ENCODE peak calls at places on chromosomes 5 and 9, in five cellular contexts. U is body of pancreas, I is T follicular helper cell, G is OCI-LY7, H is hypothalamus. M is an unnamed sample.

GRCh38 chr9:121717141-121717749 is 65.8 kb downstream of the DAB2IP start:
- DNase-seq in U (no peak), I (no peak), G (no peak), H (no peak), M (no peak)

GRCh38 chr9:121563425-121563824 is 63.8 kb upstream of the GGTA1 start:
- DNase-seq in U (no peak), I (no peak), G (no peak), H (no peak), M (no peak)

GRCh38 chr9:130522233-130522808 is 57.1 kb upstream of the FUBP3 start:
- DNase-seq in U (no peak), I (no peak), G (no peak), H (no peak), M (no peak)

GRCh38 chr9:129338701-129339445 is 160.8 kb upstream of the IER5L start:
- DNase-seq in U (no peak), I (no peak), G (no peak), H (no peak), M (no peak)

GRCh38 chr5:139415869-139416268 is 12.0 kb upstream of the SPATA24 start:
- DNase-seq in U (no peak), I (no peak), G (no peak), H (no peak), M (no peak)

GRCh38 chr5:10853144-10853543 is 92.1 kb upstream of the DAP start:
- DNase-seq in U (no peak), I (no peak), G (no peak), H (no peak), M (no peak)

GRCh38 chr5:1344975-1345838 is at the start of gene CLPTM1L:
- DNase-seq in U (peak), I (peak), G (peak), H (peak), M (peak)

GRCh38 chr5:154405078-154405792 is 40.6 kb upstream of the SAP30L start:
- DNase-seq in U (peak), I (peak), G (peak), H (peak), M (peak)

GRCh38 chr5:64292611-64293215 is 127.1 kb downstream of the RNF180 start:
- DNase-seq in U (no peak), I (no peak), G (no peak), H (no peak), M (no peak)

GRCh38 chr5:634191-634590 is 22.1 kb downstream of the CEP72 start:
- DNase-seq in U (no peak), I (no peak), G (no peak), H (no peak), M (no peak)

M was measured in omental fat pad.